ENCODE peak calls at places on chromosomes 5 and 9, in seven cellular contexts. Y is colonic mucosa, N is thoracic aorta, U is left ventricle myocardium inferior, F is breast epithelium, D is mammary epithelial cell, P is uterus. C is an unnamed sample.

GRCh38 chr5:157323107-157323706 is 57.3 kb downstream of the CYFIP2 start:
- DNase-seq in Y (no peak), N (no peak), U (no peak), F (no peak), D (no peak), P (no peak), C (no peak)

GRCh38 chr9:104864675-104865104 is 63.3 kb downstream of the ABCA1 start:
- DNase-seq in Y (no peak), N (no peak), U (no peak), F (no peak), D (no peak), P (peak), C (peak)

GRCh38 chr9:120915854-120916495 is 10.6 kb downstream of the TRAF1 start:
- DNase-seq in Y (no peak), N (no peak), U (no peak), F (no peak), D (no peak), P (no peak), C (no peak)

GRCh38 chr9:21965401-21965951 is 28.7 kb downstream of the CDKN2A start:
- DNase-seq in Y (peak), N (no peak), U (no peak), F (no peak), D (peak), P (no peak), C (no peak)

GRCh38 chr5:90096415-90097081 is 313.0 kb downstream of the CETN3 start:
- DNase-seq in Y (no peak), N (no peak), U (no peak), F (no peak), D (peak), P (peak), C (no peak)

GRCh38 chr5:73201547-73202513 is 28.8 kb downstream of the TMEM174 start:
- DNase-seq in Y (peak), N (no peak), U (peak), F (peak), D (peak), P (peak), C (peak)

GRCh38 chr9:133707065-133707760 is 30.9 kb downstream of the SARDH start:
- DNase-seq in Y (no peak), N (no peak), U (peak), F (no peak), D (peak), P (peak), C (peak)

GRCh38 chr5:158265931-158266710 is 407.2 kb upstream of the CLINT1 start:
- DNase-seq in Y (no peak), N (no peak), U (no peak), F (no peak), D (no peak), P (peak), C (no peak)

GRCh38 chr5:488241-488640 is 36.0 kb downstream of the SLC9A3 start:
- DNase-seq in Y (no peak), N (no peak), U (no peak), F (no peak), D (no peak), P (no peak), C (no peak)

GRCh38 chr5:72599519-72600400 is 92.5 kb upstream of the ZNF366 start:
- DNase-seq in Y (no peak), N (no peak), U (no peak), F (no peak), D (peak), P (no peak), C (no peak)

GRCh38 chr9:127923771-127924170 is 6.8 kb downstream of the PIP5KL1 start:
- DNase-seq in Y (no peak), N (no peak), U (no peak), F (no peak), D (peak), P (no peak), C (no peak)

GRCh38 chr9:4096121-4096520 is 203.7 kb downstream of the GLIS3 start:
- DNase-seq in Y (no peak), N (no peak), U (no peak), F (no peak), D (no peak), P (no peak), C (no peak)

GRCh38 chr9:133113928-133114351 is 7.1 kb downstream of the RALGDS start:
- DNase-seq in Y (no peak), N (no peak), U (peak), F (no peak), D (no peak), P (peak), C (no peak)

GRCh38 chr9:81182421-81182820 is 506.9 kb downstream of the TLE1 start:
- DNase-seq in Y (no peak), N (no peak), U (no peak), F (no peak), D (peak), P (no peak), C (no peak)

GRCh38 chr5:172868924-172869565 is 35.0 kb downstream of the ERGIC1 start:
- DNase-seq in Y (no peak), N (peak), U (peak), F (peak), D (peak), P (peak), C (peak)

GRCh38 chr5:149002761-149003689 is 59.8 kb downstream of the SH3TC2 start:
- DNase-seq in Y (no peak), N (no peak), U (no peak), F (no peak), D (peak), P (no peak), C (no peak)

GRCh38 chr9:76687861-76688374 is 76.3 kb upstream of the PCA3 start:
- DNase-seq in Y (no peak), N (peak), U (no peak), F (no peak), D (peak), P (no peak), C (no peak)

GRCh38 chr9:112005939-112006338 is 109.3 kb downstream of the UGCG start:
- DNase-seq in Y (peak), N (no peak), U (no peak), F (no peak), D (no peak), P (no peak), C (no peak)

GRCh38 chr5:92687793-92688467 is 893.1 kb downstream of the NR2F1-AS1 start:
- DNase-seq in Y (no peak), N (no peak), U (no peak), F (no peak), D (peak), P (no peak), C (peak)

GRCh38 chr5:69271376-69271775 is 36.7 kb downstream of the CDK7 start:
- DNase-seq in Y (peak), N (no peak), U (no peak), F (no peak), D (peak), P (no peak), C (peak)

GRCh38 chr9:16505159-16505558 is 365.3 kb downstream of the BNC2 start:
- DNase-seq in Y (no peak), N (no peak), U (no peak), F (no peak), D (no peak), P (no peak), C (no peak)
- H3K27ac ChIP-seq in Y (peak), N (peak), U (no peak), F (peak), D (no peak), P (peak), C (peak)

GRCh38 chr5:112734597-112734996 is 3.1 kb upstream of the APC start:
- DNase-seq in Y (no peak), N (no peak), U (no peak), F (no peak), D (no peak), P (no peak), C (no peak)

GRCh38 chr5:112738180-112738560 is 485 bp downstream of the APC start:
- DNase-seq in Y (no peak), N (no peak), U (no peak), F (no peak), D (no peak), P (no peak), C (no peak)

GRCh38 chr5:112737088-112737471 is 605 bp upstream of the APC start:
- DNase-seq in Y (no peak), N (no peak), U (no peak), F (no peak), D (no peak), P (no peak), C (no peak)

GRCh38 chr5:112735702-112736101 is 2.0 kb upstream of the APC start:
- DNase-seq in Y (no peak), N (no peak), U (no peak), F (no peak), D (peak), P (no peak), C (no peak)

DNA sequence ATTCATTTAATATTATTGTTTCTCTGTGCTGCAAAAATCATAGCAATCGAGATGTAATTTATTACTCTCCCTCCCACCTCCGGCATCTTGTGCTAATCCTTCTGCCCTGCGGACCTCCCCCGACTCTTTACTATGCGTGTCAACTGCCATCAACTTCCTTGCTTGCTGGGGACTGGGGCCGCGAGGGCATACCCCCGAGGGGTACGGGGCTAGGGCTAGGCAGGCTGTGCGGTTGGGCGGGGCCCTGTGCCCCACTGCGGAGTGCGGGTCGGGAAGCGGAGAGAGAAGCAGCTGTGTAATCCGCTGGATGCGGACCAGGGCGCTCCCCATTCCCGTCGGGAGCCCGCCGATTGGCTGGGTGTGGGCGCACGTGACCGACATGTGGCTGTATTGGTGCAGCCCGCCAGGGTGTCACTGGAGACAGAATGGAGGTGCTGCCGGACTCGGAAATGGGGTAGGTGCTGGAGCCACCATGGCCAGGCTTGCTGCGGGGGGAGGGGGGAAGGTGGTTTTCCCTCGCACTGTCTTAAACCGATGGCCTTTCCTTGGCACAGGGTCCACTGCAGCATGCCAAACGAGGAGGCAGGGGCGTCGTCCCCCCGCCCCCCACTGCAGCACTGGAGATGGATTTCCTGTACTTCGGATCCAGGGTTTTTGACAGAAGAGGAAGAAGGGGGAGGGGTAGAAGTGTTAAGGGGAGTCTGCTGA is at the start of gene APC:
- DNase-seq in Y (peak), N (peak), U (peak), F (peak), D (peak), P (peak), C (peak)
- H3K27ac ChIP-seq in Y (peak), N (peak), U (peak), F (peak), D (peak), P (peak), C (peak)

GRCh38 chr9:77735515-77735914 is 87.4 kb upstream of the GNA14 start:
- DNase-seq in Y (no peak), N (no peak), U (no peak), F (no peak), D (no peak), P (peak), C (no peak)
- H3K27ac ChIP-seq in Y (no peak), N (no peak), U (peak), F (peak), D (no peak), P (no peak), C (no peak)

DNA sequence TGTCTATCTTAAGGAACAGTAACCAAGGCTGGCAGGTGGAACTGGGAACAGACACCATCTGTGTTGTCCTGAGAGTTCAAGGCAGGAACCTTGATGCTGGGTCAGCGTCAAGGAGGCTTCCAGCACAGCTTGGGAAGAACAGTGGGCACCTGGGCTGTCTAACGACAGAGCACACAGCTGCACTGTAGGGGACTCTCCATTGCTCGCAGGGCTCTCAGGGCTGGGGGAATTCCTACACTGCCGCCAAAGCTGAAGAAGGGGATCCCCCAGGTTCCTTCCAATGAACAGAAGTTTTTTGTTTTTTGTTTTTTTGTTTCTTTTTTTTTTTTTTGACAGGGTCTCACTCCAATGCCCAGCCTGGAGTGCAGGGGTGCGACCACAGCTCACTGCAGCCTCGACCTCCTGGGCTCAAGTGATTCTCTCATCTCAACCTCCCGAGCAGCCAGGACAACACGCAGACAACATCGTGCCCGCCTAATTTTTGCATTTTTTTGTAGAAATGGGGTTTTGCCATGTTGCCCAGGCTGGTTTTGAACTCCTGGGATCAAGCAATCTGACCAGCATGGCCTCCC is 81.9 kb downstream of the PTPN3 start:
- DNase-seq in Y (no peak), N (no peak), U (no peak), F (no peak), D (no peak), P (no peak), C (no peak)
- H3K27ac ChIP-seq in Y (no peak), N (no peak), U (peak), F (no peak), D (no peak), P (no peak), C (no peak)

GRCh38 chr9:124264812-124265211 is 7.1 kb downstream of the NEK6 start:
- DNase-seq in Y (no peak), N (no peak), U (no peak), F (no peak), D (no peak), P (no peak), C (no peak)
- H3K27ac ChIP-seq in Y (no peak), N (no peak), U (no peak), F (no peak), D (no peak), P (no peak), C (peak)

DNA sequence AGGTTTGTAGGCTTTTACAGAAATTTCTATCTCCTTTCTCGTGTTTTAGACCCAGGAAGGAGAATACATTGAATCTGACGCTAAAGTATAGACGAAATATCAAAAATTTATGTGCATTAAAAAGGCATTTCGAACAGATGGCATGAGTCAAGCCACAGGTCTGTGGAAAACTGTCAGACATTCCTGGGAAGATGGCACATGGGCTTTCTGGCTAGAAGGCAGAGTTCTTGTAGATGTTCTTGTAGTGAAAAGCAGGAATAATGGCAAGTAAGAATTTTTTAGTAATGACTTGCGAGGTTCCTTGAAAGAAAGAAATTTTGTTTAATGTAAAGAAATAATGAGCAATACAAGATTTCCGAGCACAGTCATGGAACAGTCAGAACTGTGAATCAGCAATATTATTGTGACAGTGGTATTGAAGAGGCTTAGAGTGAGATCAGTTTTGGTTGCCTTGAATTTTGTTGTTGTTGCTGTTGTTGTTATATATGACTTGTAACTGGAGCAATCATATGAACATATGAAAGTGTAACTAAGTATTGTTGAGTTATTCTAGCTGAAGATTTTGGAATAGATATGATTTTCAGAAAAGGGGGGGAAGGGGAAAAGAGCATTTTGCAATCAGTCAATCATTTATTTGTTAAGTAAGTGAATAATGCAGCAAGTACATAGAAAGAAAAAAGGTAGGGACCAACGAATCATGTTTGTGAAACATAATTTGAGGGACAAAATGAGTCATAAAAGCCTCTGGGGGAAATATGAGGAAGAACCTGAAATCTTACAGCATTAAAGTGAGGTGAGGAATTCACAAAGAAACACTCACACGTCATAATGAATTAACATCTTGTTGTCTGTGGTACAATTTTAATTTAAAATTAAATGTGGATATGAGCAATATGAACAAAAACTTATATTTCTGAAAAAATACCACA is 339.0 kb upstream of the CTNND2 start:
- DNase-seq in Y (no peak), N (no peak), U (no peak), F (no peak), D (peak), P (no peak), C (no peak)
- H3K27ac ChIP-seq in Y (no peak), N (no peak), U (no peak), F (no peak), D (peak), P (no peak), C (no peak)

GRCh38 chr9:114446672-114447450 is 58.4 kb downstream of the WHRN start:
- DNase-seq in Y (no peak), N (no peak), U (no peak), F (no peak), D (no peak), P (no peak), C (no peak)
- H3K27ac ChIP-seq in Y (no peak), N (no peak), U (no peak), F (no peak), D (no peak), P (peak), C (no peak)